ENCODE peak calls at places on chromosomes 13 and 19, in eight cellular contexts. E is BJ, V is Calu3, T is tibial artery, O is AG10803, C is tibial nerve, B is suprapubic skin, U is AG04450. H is an unnamed sample.

GRCh38 chr13:94700051-94700535 is 12.3 kb downstream of the SOX21 start:
- DNase-seq in E (no peak), V (no peak), T (no peak), O (no peak), C (no peak), B (no peak), U (no peak), H (no peak)

GRCh38 chr19:3528539-3529211 is 10.3 kb upstream of the TEKTIP1 start:
- DNase-seq in E (no peak), V (no peak), T (no peak), O (no peak), C (no peak), B (no peak), U (no peak), H (no peak)

GRCh38 chr13:19890030-19890429 is 26.6 kb upstream of the ZMYM5 start:
- DNase-seq in E (no peak), V (no peak), T (no peak), O (no peak), C (no peak), B (no peak), U (no peak), H (no peak)

GRCh38 chr13:67736646-67737420 is 506.7 kb upstream of the PCDH9 start:
- DNase-seq in E (no peak), V (no peak), T (no peak), O (peak; percentile 31), C (no peak), B (no peak), U (peak; percentile 37), H (no peak)

GRCh38 chr19:55777528-55777927 is 8.6 kb downstream of the RFPL4AL1 start:
- DNase-seq in E (no peak), V (peak; percentile 17), T (no peak), O (no peak), C (no peak), B (no peak), U (no peak), H (no peak)

GRCh38 chr19:50640368-50640767 is 687 bp upstream of the SYT3 start:
- DNase-seq in E (no peak), V (no peak), T (no peak), O (no peak), C (no peak), B (no peak), U (no peak), H (no peak)

GRCh38 chr13:68551701-68552522 is 1321.8 kb upstream of the PCDH9 start:
- DNase-seq in E (no peak), V (no peak), T (no peak), O (no peak), C (no peak), B (no peak), U (no peak), H (no peak)

GRCh38 chr13:65966991-65967451 is 1263.1 kb downstream of the PCDH9 start:
- DNase-seq in E (no peak), V (no peak), T (no peak), O (peak; percentile 37), C (no peak), B (no peak), U (no peak), H (peak; percentile 67)

GRCh38 chr19:55912916-55913315 is 19.2 kb downstream of the NLRP13 start:
- DNase-seq in E (no peak), V (no peak), T (no peak), O (no peak), C (no peak), B (no peak), U (no peak), H (no peak)

GRCh38 chr13:107124129-107124718 is 556.3 kb upstream of the ARGLU1 start:
- DNase-seq in E (no peak), V (no peak), T (no peak), O (peak; percentile 17), C (no peak), B (no peak), U (no peak), H (no peak)

DNA sequence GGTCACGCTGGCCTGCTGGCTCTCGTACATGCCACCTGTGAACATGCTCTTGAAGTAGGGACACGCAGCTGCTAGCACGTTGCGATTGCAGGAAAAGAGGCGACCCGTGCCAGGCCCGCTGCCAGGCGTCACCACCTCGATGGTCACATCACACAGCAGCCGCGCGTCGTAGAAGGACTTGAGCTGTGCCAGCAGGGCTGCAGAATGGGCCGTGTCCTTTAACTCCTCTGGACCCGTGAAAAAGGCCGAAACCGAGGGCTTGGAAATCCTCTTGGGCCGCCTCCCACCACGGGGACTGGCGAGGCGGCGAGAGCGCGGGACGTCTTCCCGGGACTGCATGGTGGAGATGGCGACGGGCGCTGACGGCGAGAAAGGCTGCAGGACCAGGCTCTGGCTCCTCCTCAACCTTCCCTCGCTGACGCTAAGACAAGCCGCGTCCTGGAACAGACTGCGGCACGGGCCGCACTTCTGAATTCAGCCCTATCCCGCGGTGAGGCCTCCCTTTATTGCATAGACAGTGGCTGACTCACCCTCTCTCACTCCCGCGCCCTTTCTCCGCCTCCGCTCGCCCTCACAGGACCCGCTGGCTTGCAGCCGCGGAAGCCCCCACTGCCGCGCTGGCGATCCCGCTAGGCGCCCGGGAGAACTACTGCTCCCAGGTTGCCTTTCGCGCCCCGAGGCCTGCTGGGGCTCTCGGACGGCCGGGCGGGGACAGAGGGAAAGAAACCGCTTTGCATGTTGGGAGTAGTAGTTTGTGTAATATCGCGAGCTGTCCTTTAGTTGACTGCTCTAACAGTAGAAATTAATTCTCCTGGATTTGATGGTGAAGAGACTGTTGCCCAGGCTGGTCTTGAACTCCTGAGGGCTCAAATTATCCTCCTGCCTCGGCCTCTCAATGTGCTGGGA is at the start of gene KBTBD7:
- DNase-seq in E (peak; percentile 85), V (peak; percentile 87), T (peak; percentile 95), O (peak; percentile 97), C (peak; percentile 84), B (peak; percentile 94), U (peak; percentile 97), H (peak; percentile 98)
- TF ChIP-seq CTCF in E (no peak), V (no peak), T (no peak), O (no peak), C (peak; percentile 13), B (no peak), U (no peak), H (no peak)

DNA sequence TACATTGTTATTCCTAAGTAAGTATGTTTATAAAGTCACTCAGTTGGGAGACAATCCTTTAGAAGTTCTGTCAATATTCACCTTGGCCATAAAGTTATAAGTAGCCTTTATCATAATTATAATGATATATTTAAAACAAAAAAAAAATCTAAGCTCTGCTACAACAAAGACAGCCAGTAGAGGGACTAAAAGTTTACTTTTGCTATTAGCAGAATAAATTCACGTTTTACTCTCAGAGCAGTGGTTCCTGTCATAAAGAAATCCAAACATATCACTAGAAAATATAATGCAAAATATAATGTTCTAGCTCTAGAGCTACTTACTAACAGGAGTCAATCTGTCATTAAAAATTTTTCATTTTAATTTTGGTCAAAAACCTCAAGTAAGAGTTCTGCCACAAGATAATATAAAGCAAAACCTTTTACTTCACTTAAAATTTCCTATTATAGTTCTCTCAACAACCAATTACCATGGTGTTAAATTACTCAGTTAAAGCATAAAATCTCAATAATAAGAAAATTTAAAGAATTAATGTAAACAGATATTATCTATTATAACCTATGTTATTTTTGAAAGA is 17.7 kb downstream of the INTS6 start:
- DNase-seq in E (no peak), V (no peak), T (no peak), O (peak; percentile 20), C (no peak), B (no peak), U (no peak), H (peak; percentile 24)
- TF ChIP-seq CTCF in E (peak; percentile 51), V (no peak), T (peak; percentile 49), O (peak; percentile 70), C (peak; percentile 23), B (peak; percentile 20), U (peak; percentile 68), H (peak; percentile 83)

GRCh38 chr13:52669677-52670076 is 17.0 kb downstream of the SUGT1 start:
- DNase-seq in E (no peak), V (no peak), T (no peak), O (no peak), C (no peak), B (no peak), U (no peak), H (no peak)
- TF ChIP-seq CTCF in E (peak; percentile 2), V (no peak), T (no peak), O (no peak), C (no peak), B (no peak), U (peak; percentile 3), H (peak; percentile 56)

GRCh38 chr13:27449936-27450828 is at the start of gene MTIF3:
- DNase-seq in E (peak; percentile 41), V (peak; percentile 92), T (peak; percentile 95), O (peak; percentile 82), C (peak; percentile 95), B (peak; percentile 96), U (peak; percentile 76), H (peak; percentile 78)
- TF ChIP-seq CTCF in E (no peak), V (no peak), T (no peak), O (no peak), C (peak; percentile 21), B (no peak), U (peak; percentile 17), H (peak; percentile 34)

GRCh38 chr19:42762782-42763181 is 2.7 kb downstream of the PSG8 start:
- DNase-seq in E (no peak), V (no peak), T (no peak), O (no peak), C (no peak), B (no peak), U (no peak), H (peak; percentile 5)

GRCh38 chr19:42764836-42765235 is 642 bp downstream of the PSG8 start:
- DNase-seq in E (no peak), V (no peak), T (no peak), O (no peak), C (no peak), B (no peak), U (no peak), H (no peak)
- TF ChIP-seq CTCF in E (no peak), V (no peak), T (no peak), O (no peak), C (no peak), B (no peak), U (no peak), H (no peak)

DNA sequence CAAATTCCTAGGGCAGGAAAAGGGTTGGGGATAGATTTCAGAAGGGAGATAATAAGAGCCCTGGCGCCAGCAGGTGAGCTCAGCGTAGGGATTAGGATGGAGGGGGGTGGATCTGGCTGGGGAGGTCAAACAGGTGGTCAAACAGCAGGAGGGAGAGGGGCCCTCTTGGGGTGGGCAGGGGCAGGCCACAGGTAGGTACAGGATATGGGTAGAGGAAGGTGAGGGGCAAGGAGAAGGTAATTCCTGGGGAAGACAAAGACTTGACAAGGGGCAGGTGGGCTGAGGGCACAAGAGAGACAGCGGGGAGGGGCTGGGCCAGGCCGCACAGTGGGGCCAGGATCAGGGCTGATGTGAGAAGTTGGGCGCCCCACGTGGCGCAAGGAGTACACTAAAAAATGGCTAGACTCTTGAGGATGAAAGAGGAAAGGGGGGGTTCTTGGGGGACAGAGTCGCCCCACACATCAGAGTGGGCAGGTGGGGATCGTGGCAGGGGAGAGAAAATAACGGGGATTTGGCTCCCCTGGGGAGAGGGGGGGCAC is 713 bp downstream of the KRI1 start:
- DNase-seq in E (no peak), V (peak; percentile 29), T (peak; percentile 76), O (peak; percentile 49), C (peak; percentile 40), B (no peak), U (no peak), H (no peak)
- TF ChIP-seq CTCF in E (peak; percentile 60), V (no peak), T (no peak), O (peak; percentile 42), C (no peak), B (peak; percentile 11), U (peak; percentile 42), H (no peak)

H was measured in HFFc6.